ENCODE peak calls at places on chromosomes 11 and 22, in five cellular contexts. One of them, this sample, is unnamed.

GRCh38 chr11:124276081-124276480 is 19.9 kb downstream of the OR8G5 start:
- DNase-seq in spleen: no peak
- DNase-seq in CD8-positive, alpha-beta memory T cell: no peak
- DNase-seq in effector memory CD4-positive, alpha-beta T cell: no peak
- DNase-seq in psoas muscle: no peak
- DNase-seq in this sample: no peak

GRCh38 chr11:2761131-2762030 is 61.6 kb upstream of the KCNQ1OT1 start:
- DNase-seq in psoas muscle: no peak
- DNase-seq in CD8-positive, alpha-beta memory T cell: no peak
- DNase-seq in effector memory CD4-positive, alpha-beta T cell: no peak
- DNase-seq in spleen: peak
- DNase-seq in this sample: peak

GRCh38 chr11:114262681-114263509 is 33.3 kb upstream of the NNMT start:
- DNase-seq in spleen: no peak
- DNase-seq in psoas muscle: no peak
- DNase-seq in CD8-positive, alpha-beta memory T cell: no peak
- DNase-seq in effector memory CD4-positive, alpha-beta T cell: no peak
- DNase-seq in this sample: no peak

GRCh38 chr11:117090111-117090706 is 8.0 kb downstream of the SIK3 start:
- DNase-seq in effector memory CD4-positive, alpha-beta T cell: no peak
- DNase-seq in spleen: no peak
- DNase-seq in psoas muscle: no peak
- DNase-seq in CD8-positive, alpha-beta memory T cell: no peak
- DNase-seq in this sample: no peak

GRCh38 chr11:62610403-62610802 is 2.2 kb downstream of the EML3 start:
- DNase-seq in effector memory CD4-positive, alpha-beta T cell: no peak
- DNase-seq in psoas muscle: no peak
- DNase-seq in spleen: no peak
- DNase-seq in CD8-positive, alpha-beta memory T cell: no peak
- DNase-seq in this sample: no peak

GRCh38 chr11:1852885-1853284 is at the start of gene LSP1:
- DNase-seq in spleen: peak
- DNase-seq in psoas muscle: no peak
- DNase-seq in effector memory CD4-positive, alpha-beta T cell: peak
- DNase-seq in CD8-positive, alpha-beta memory T cell: peak
- DNase-seq in this sample: no peak

GRCh38 chr22:46649176-46650077 is 29.2 kb downstream of the GRAMD4 start:
- DNase-seq in CD8-positive, alpha-beta memory T cell: no peak
- DNase-seq in psoas muscle: no peak
- DNase-seq in effector memory CD4-positive, alpha-beta T cell: no peak
- DNase-seq in spleen: no peak
- DNase-seq in this sample: no peak

GRCh38 chr11:96708469-96708868 is 318.7 kb downstream of the JRKL start:
- DNase-seq in effector memory CD4-positive, alpha-beta T cell: no peak
- DNase-seq in CD8-positive, alpha-beta memory T cell: no peak
- DNase-seq in spleen: no peak
- DNase-seq in psoas muscle: no peak
- DNase-seq in this sample: no peak

GRCh38 chr11:65952052-65952521 is 6.8 kb downstream of the TSGA10IP start:
- DNase-seq in psoas muscle: no peak
- DNase-seq in spleen: no peak
- DNase-seq in CD8-positive, alpha-beta memory T cell: no peak
- DNase-seq in effector memory CD4-positive, alpha-beta T cell: no peak
- DNase-seq in this sample: no peak

GRCh38 chr22:28346308-28346707 is 333.3 kb downstream of the TTC28 start:
- DNase-seq in effector memory CD4-positive, alpha-beta T cell: no peak
- DNase-seq in psoas muscle: no peak
- DNase-seq in spleen: no peak
- DNase-seq in CD8-positive, alpha-beta memory T cell: no peak
- DNase-seq in this sample: no peak

GRCh38 chr11:76798202-76798581 is 15.0 kb downstream of the TSKU start:
- DNase-seq in spleen: peak
- DNase-seq in effector memory CD4-positive, alpha-beta T cell: no peak
- DNase-seq in CD8-positive, alpha-beta memory T cell: no peak
- DNase-seq in psoas muscle: no peak
- DNase-seq in this sample: peak

GRCh38 chr11:76798656-76799055 is 15.5 kb downstream of the TSKU start:
- DNase-seq in CD8-positive, alpha-beta memory T cell: no peak
- DNase-seq in effector memory CD4-positive, alpha-beta T cell: no peak
- DNase-seq in spleen: peak
- DNase-seq in psoas muscle: no peak
- DNase-seq in this sample: no peak

GRCh38 chr11:76800466-76801200 is 17.5 kb downstream of the TSKU start:
- DNase-seq in effector memory CD4-positive, alpha-beta T cell: no peak
- DNase-seq in spleen: peak
- DNase-seq in psoas muscle: no peak
- DNase-seq in CD8-positive, alpha-beta memory T cell: no peak
- DNase-seq in this sample: no peak

GRCh38 chr11:76797341-76798201 is 14.4 kb downstream of the TSKU start:
- DNase-seq in spleen: peak
- DNase-seq in effector memory CD4-positive, alpha-beta T cell: no peak
- DNase-seq in CD8-positive, alpha-beta memory T cell: no peak
- DNase-seq in psoas muscle: no peak
- DNase-seq in this sample: no peak

GRCh38 chr11:76799061-76799804 is 16.1 kb downstream of the TSKU start:
- DNase-seq in CD8-positive, alpha-beta memory T cell: peak
- DNase-seq in spleen: peak
- DNase-seq in psoas muscle: peak
- DNase-seq in effector memory CD4-positive, alpha-beta T cell: peak
- DNase-seq in this sample: peak
- H3K27ac ChIP-seq in CD8-positive, alpha-beta memory T cell: no peak
- H3K27ac ChIP-seq in spleen: no peak
- H3K27ac ChIP-seq in psoas muscle: no peak
- H3K27ac ChIP-seq in effector memory CD4-positive, alpha-beta T cell: no peak
- H3K27ac ChIP-seq in this sample: peak

DNA sequence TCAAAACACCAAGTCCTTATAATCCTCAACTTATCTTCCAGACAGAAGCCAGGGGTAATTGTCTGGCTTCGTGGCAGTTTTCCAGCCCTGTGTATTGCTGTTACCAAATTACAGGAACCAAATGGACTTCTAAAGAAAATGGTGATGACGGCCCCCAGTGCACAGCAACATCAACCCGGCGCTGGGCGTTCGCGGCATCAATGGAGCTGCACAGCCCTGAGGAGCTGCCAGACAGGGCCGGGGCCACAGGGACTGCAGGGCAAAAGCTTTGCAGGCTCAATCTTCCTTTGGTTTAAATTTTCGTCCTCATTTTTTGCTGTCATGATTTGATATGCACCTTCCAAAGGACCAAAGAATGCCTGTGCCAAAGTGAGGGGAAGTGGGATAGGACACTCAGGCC is 292.5 kb downstream of the BRD1 start:
- DNase-seq in spleen: peak
- DNase-seq in effector memory CD4-positive, alpha-beta T cell: no peak
- DNase-seq in psoas muscle: no peak
- DNase-seq in CD8-positive, alpha-beta memory T cell: no peak
- DNase-seq in this sample: no peak
- H3K27ac ChIP-seq in spleen: no peak
- H3K27ac ChIP-seq in effector memory CD4-positive, alpha-beta T cell: no peak
- H3K27ac ChIP-seq in psoas muscle: no peak
- H3K27ac ChIP-seq in CD8-positive, alpha-beta memory T cell: no peak
- H3K27ac ChIP-seq in this sample: no peak

DNA sequence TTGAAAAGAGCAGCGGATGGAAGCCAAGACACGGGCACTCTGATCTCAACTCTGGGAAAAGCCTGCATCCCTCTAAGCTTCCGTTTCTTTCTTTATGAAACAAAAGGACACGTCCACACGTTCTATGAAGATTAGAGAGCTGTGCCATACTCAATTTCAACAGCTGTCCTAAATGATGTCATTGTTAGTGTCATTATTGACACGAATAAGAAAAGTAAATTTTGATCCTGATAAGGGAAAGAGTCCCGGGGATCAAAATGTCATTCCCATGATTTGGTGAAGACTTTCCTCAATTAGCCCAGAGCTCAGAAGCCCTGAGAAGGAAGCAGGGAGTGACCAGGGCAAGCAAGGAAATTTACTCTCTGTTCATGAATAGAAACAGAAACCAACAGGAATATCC is 356.7 kb downstream of the LARGE1 start:
- DNase-seq in CD8-positive, alpha-beta memory T cell: no peak
- DNase-seq in psoas muscle: no peak
- DNase-seq in effector memory CD4-positive, alpha-beta T cell: no peak
- DNase-seq in spleen: no peak
- DNase-seq in this sample: no peak
- H3K27ac ChIP-seq in CD8-positive, alpha-beta memory T cell: no peak
- H3K27ac ChIP-seq in psoas muscle: no peak
- H3K27ac ChIP-seq in effector memory CD4-positive, alpha-beta T cell: no peak
- H3K27ac ChIP-seq in spleen: no peak
- H3K27ac ChIP-seq in this sample: peak

GRCh38 chr11:70326365-70326803 is 55.9 kb downstream of the PPFIA1 start:
- DNase-seq in CD8-positive, alpha-beta memory T cell: no peak
- DNase-seq in psoas muscle: no peak
- DNase-seq in spleen: no peak
- DNase-seq in effector memory CD4-positive, alpha-beta T cell: no peak
- DNase-seq in this sample: no peak
- H3K27ac ChIP-seq in CD8-positive, alpha-beta memory T cell: no peak
- H3K27ac ChIP-seq in psoas muscle: peak
- H3K27ac ChIP-seq in spleen: peak
- H3K27ac ChIP-seq in effector memory CD4-positive, alpha-beta T cell: no peak
- H3K27ac ChIP-seq in this sample: no peak

This sample was measured in lung.